ENCODE peak calls at places on chromosomes 12 and 14, in six cellular contexts. M, H, Y, W, P and U are unnamed samples.

GRCh38 chr14:55512421-55512820 is 67.6 kb upstream of the KTN1 start:
- DNase-seq in M (no peak), H (no peak), Y (no peak), W (no peak), P (no peak), U (no peak)

GRCh38 chr14:58533417-58533816 is 104.3 kb upstream of the DACT1 start:
- DNase-seq in M (no peak), H (no peak), Y (no peak), W (no peak), P (no peak), U (no peak)

GRCh38 chr12:120010661-120011230 is 21.7 kb downstream of the BICDL1 start:
- DNase-seq in M (no peak), H (no peak), Y (no peak), W (no peak), P (peak), U (no peak)

GRCh38 chr12:65765436-65765813 is 58.9 kb upstream of the HMGA2 start:
- DNase-seq in M (no peak), H (no peak), Y (no peak), W (no peak), P (no peak), U (no peak)

GRCh38 chr12:103877934-103878510 is 37.0 kb upstream of the NT5DC3 start:
- DNase-seq in M (no peak), H (peak), Y (no peak), W (no peak), P (peak), U (peak)

GRCh38 chr14:102049258-102050025 is 37.4 kb downstream of the HSP90AA1 start:
- DNase-seq in M (no peak), H (no peak), Y (no peak), W (no peak), P (no peak), U (no peak)

GRCh38 chr14:50790568-50790967 is 40.4 kb downstream of the NIN start:
- DNase-seq in M (no peak), H (no peak), Y (no peak), W (no peak), P (no peak), U (no peak)

GRCh38 chr12:3077572-3078081 is 448 bp downstream of the TSPAN9 start:
- DNase-seq in M (no peak), H (no peak), Y (no peak), W (peak), P (no peak), U (no peak)

GRCh38 chr12:120874547-120875245 is 29.5 kb downstream of the SPPL3 start:
- DNase-seq in M (no peak), H (no peak), Y (no peak), W (no peak), P (no peak), U (no peak)

GRCh38 chr12:52204931-52205505 is 13.2 kb upstream of the KRT80 start:
- DNase-seq in M (no peak), H (no peak), Y (peak), W (no peak), P (no peak), U (no peak)

GRCh38 chr12:131613186-131613585 is 97.7 kb upstream of the SFSWAP start:
- DNase-seq in M (no peak), H (no peak), Y (no peak), W (no peak), P (no peak), U (no peak)

GRCh38 chr14:75022655-75023054 is 19.9 kb downstream of the EIF2B2 start:
- DNase-seq in M (no peak), H (no peak), Y (no peak), W (no peak), P (peak), U (no peak)

GRCh38 chr12:50882563-50882962 is 39.8 kb downstream of the TMPRSS12 start:
- DNase-seq in M (no peak), H (no peak), Y (no peak), W (no peak), P (no peak), U (no peak)

GRCh38 chr12:49922349-49923034 is 18.8 kb upstream of the FAIM2 start:
- DNase-seq in M (no peak), H (no peak), Y (no peak), W (no peak), P (no peak), U (no peak)

GRCh38 chr12:132189378-132190011 is 45.2 kb downstream of the NOC4L start:
- DNase-seq in M (no peak), H (peak), Y (peak), W (peak), P (peak), U (no peak)

GRCh38 chr12:26195250-26195640 is at the start of gene SSPN:
- DNase-seq in M (no peak), H (no peak), Y (peak), W (no peak), P (peak), U (no peak)

GRCh38 chr12:128970941-128971340 is 117.7 kb downstream of the GLT1D1 start:
- DNase-seq in M (no peak), H (no peak), Y (no peak), W (no peak), P (no peak), U (peak)